ENCODE peak calls at places on chromosomes 5 and 9, in five cellular contexts. P is mesenchymal stem cell, E is mesendoderm, N is IMR-90, G is H9. R is an unnamed sample.

GRCh38 chr5:96050273-96050880 is 88.7 kb upstream of the ELL2 start:
- DNase-seq in P (no peak), E (no peak), N (no peak), G (no peak), R (no peak)

GRCh38 chr9:136844766-136845464 is 2.6 kb downstream of the AJM1 start:
- DNase-seq in P (no peak), E (no peak), N (no peak), G (no peak), R (no peak)

GRCh38 chr9:124868511-124869465 is 6.9 kb downstream of the ARPC5L start:
- DNase-seq in P (peak; percentile 84), E (peak; percentile 90), N (peak; percentile 71), G (peak; percentile 84), R (peak; percentile 72)

GRCh38 chr9:126160854-126161329 is 165.7 kb upstream of the MVB12B start:
- DNase-seq in P (no peak), E (no peak), N (no peak), G (no peak), R (no peak)

GRCh38 chr5:161966544-161966943 is 101.0 kb upstream of the GABRG2 start:
- DNase-seq in P (no peak), E (peak; percentile 55), N (no peak), G (no peak), R (peak; percentile 8)

GRCh38 chr9:109401169-109401989 is 80.5 kb upstream of the EPB41L4B start:
- DNase-seq in P (peak; percentile 39), E (peak; percentile 89), N (peak; percentile 35), G (peak; percentile 85), R (peak; percentile 63)

GRCh38 chr9:97848582-97849237 is 4.3 kb upstream of the FOXE1 start:
- DNase-seq in P (no peak), E (no peak), N (peak; percentile 3), G (peak; percentile 46), R (no peak)

GRCh38 chr9:79883073-79883645 is 311.4 kb downstream of the TLE4 start:
- DNase-seq in P (no peak), E (no peak), N (no peak), G (no peak), R (no peak)

GRCh38 chr9:93949694-93950449 is 5.3 kb downstream of the BARX1 start:
- DNase-seq in P (peak; percentile 33), E (peak; percentile 91), N (no peak), G (peak; percentile 74), R (no peak)

GRCh38 chr5:142548739-142549275 is 137.1 kb downstream of the FGF1 start:
- DNase-seq in P (peak; percentile 97), E (peak; percentile 99), N (peak; percentile 97), G (peak; percentile 93), R (peak; percentile 79)

GRCh38 chr9:72297516-72297915 is 67.5 kb downstream of the ZFAND5 start:
- DNase-seq in P (no peak), E (peak; percentile 23), N (no peak), G (no peak), R (no peak)

GRCh38 chr5:29697786-29698414 is 1495.6 kb upstream of the CDH6 start:
- DNase-seq in P (no peak), E (peak; percentile 66), N (no peak), G (peak; percentile 26), R (peak; percentile 2)

GRCh38 chr5:144189800-144190429 is 19.2 kb downstream of the KCTD16 start:
- DNase-seq in P (peak; percentile 94), E (no peak), N (peak; percentile 93), G (no peak), R (no peak)

GRCh38 chr5:32805966-32806626 is 95.0 kb downstream of the NPR3 start:
- DNase-seq in P (peak; percentile 73), E (peak; percentile 23), N (peak; percentile 94), G (no peak), R (no peak)

GRCh38 chr9:86176468-86176867 is 77.1 kb upstream of the GOLM1 start:
- DNase-seq in P (no peak), E (no peak), N (no peak), G (no peak), R (no peak)

GRCh38 chr9:115132648-115133047 is 14.7 kb upstream of the TNC start:
- DNase-seq in P (peak; percentile 78), E (peak; percentile 36), N (peak; percentile 89), G (no peak), R (no peak)

GRCh38 chr9:114507726-114508125 is 2.5 kb upstream of the WHRN start:
- DNase-seq in P (peak; percentile 46), E (peak; percentile 65), N (peak; percentile 16), G (no peak), R (peak; percentile 32)

GRCh38 chr5:122429545-122430327 is 117.7 kb downstream of the SNCAIP start:
- DNase-seq in P (no peak), E (peak; percentile 67), N (no peak), G (peak; percentile 57), R (peak; percentile 48)

GRCh38 chr5:88544616-88545150 is 276.0 kb upstream of the TMEM161B start:
- DNase-seq in P (no peak), E (no peak), N (no peak), G (no peak), R (no peak)

GRCh38 chr5:150618588-150619281 is 21.7 kb upstream of the SYNPO start:
- DNase-seq in P (no peak), E (no peak), N (peak; percentile 62), G (no peak), R (no peak)

GRCh38 chr5:134477462-134478245 is 47.8 kb upstream of the JADE2 start:
- DNase-seq in P (peak; percentile 67), E (peak; percentile 59), N (no peak), G (no peak), R (no peak)

GRCh38 chr9:755454-756381 is 85.8 kb upstream of the DMRT1 start:
- DNase-seq in P (peak; percentile 95), E (peak; percentile 77), N (peak; percentile 92), G (no peak), R (no peak)

GRCh38 chr9:4538621-4539020 is 48.4 kb downstream of the SLC1A1 start:
- DNase-seq in P (no peak), E (no peak), N (no peak), G (no peak), R (no peak)

GRCh38 chr9:93126151-93126781 is 7.8 kb downstream of the NINJ1 start:
- DNase-seq in P (no peak), E (no peak), N (no peak), G (peak; percentile 29), R (no peak)

GRCh38 chr5:148145916-148146315 is 22.4 kb upstream of the SPINK14 start:
- DNase-seq in P (peak; percentile 61), E (peak; percentile 76), N (peak; percentile 4), G (no peak), R (no peak)

GRCh38 chr5:173594061-173594460 is 22.4 kb downstream of the BOD1 start:
- DNase-seq in P (no peak), E (no peak), N (peak; percentile 51), G (no peak), R (no peak)

GRCh38 chr5:144944936-144945335 is 774.3 kb downstream of the KCTD16 start:
- DNase-seq in P (no peak), E (no peak), N (no peak), G (no peak), R (no peak)

GRCh38 chr9:33452828-33453271 is 5.5 kb upstream of the AQP3 start:
- DNase-seq in P (peak; percentile 83), E (peak; percentile 94), N (peak; percentile 84), G (peak; percentile 92), R (peak; percentile 73)

DNA sequence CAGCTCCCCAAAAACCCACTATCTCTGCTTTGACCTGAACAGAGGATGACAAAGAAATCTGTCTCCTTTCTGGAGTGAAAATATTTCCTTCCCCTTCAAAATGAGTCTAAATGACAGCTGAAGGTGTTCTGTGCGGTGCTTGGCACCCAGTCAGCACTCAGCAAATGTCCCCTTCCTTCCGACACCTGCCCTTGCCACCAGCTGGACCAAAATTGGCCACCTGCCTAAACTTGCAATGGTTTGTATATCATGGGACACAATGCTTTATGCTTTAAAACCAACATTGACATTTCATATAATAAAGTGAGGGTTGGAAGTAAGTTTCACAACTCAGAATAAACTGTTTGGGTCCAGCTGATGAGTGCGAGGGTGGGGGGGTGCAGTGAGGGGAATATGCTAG is 7.5 kb upstream of the TTC1 start:
- DNase-seq in P (no peak), E (no peak), N (no peak), G (no peak), R (no peak)
- H3K23ac ChIP-seq in P (no peak overlapping the region), E (no peak overlapping the region), N (no peak overlapping the region), G (no peak overlapping the region), R (no peak overlapping the region)

GRCh38 chr9:112527959-112528358 is 41.3 kb downstream of the KIAA1958 start:
- DNase-seq in P (no peak), E (no peak), N (no peak), G (no peak), R (no peak)
- H3K23ac ChIP-seq in P (no peak overlapping the region), E (no peak overlapping the region), N (no peak overlapping the region), G (no peak overlapping the region), R (no peak overlapping the region)

DNA sequence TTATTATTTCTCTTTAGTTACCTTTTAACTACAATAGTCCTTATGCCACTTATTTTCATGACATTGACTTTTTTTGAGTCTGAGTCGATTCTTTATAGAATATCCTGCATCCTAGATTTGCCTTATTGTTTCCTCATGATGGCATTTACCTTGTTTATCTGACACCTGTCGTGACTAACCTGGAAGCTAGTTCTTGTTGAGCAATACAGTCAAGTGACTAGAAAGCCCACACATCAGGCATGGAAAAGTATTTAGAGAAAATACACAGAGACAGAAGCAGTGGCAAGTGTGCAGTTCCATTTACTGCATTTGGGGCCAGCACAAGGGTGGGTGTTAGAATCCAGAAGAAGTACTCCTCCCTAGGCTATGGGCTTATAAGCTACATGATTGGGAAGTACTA is 97.8 kb downstream of the ERMP1 start:
- DNase-seq in P (no peak), E (no peak), N (no peak), G (no peak), R (no peak)
- H3K23ac ChIP-seq in P (no peak overlapping the region), E (no peak overlapping the region), N (no peak overlapping the region), G (no peak overlapping the region), R (no peak overlapping the region)

DNA sequence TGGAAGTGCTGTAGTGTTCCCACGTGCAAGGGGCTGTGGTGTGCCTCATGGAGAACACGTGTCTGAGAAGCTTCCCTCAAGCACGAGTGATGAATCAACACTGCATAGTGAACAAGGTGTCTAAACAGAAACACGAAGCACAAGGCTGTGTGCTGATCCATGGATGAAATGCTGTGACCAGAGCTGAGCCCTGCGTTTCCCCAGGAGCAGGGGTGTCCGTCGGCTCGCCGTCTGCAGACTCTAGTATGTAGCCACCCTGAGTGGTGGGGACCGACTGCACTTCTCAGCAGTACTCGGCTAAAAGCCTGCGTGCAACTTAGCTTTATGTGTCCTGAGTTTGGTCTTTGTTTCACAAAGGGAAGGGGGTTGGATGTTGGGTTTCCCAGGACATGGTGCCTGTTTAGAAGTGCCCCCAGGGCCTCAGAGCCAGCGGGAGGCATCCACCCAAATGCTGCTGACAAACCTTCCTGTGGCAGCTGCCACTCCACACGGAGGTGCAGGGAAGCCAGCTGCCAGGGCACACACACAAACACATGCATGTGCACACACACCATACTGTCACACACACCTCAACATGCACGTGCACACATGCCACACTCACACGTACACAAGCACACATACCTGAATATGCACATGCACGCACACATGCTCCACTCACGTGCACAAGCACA is 77.3 kb upstream of the IRX4 start:
- DNase-seq in P (no peak), E (no peak), N (no peak), G (no peak), R (no peak)
- H3K23ac ChIP-seq in P (no peak overlapping the region), E (no peak overlapping the region), N (no peak overlapping the region), G (no peak overlapping the region), R (peak overlapping the region; percentile 78)